ENCODE peak calls at places on chromosomes 11 and 22, in five cellular contexts. One of them, this sample, is unnamed.

GRCh38 chr11:112805658-112806057 is 155.6 kb upstream of the NCAM1 start:
- DNase-seq in left cardiac atrium: no peak
- DNase-seq in coronary artery: no peak
- DNase-seq in naive thymus-derived CD8-positive, alpha-beta T cell: no peak
- DNase-seq in A549: no peak
- DNase-seq in this sample: no peak

GRCh38 chr11:124865181-124865901 is at the start of gene ROBO3:
- DNase-seq in left cardiac atrium: no peak
- DNase-seq in coronary artery: peak; percentile 59
- DNase-seq in naive thymus-derived CD8-positive, alpha-beta T cell: no peak
- DNase-seq in A549: no peak
- DNase-seq in this sample: no peak

GRCh38 chr22:46455453-46455852 is 82.0 kb downstream of the CELSR1 start:
- DNase-seq in left cardiac atrium: no peak
- DNase-seq in coronary artery: no peak
- DNase-seq in naive thymus-derived CD8-positive, alpha-beta T cell: no peak
- DNase-seq in A549: no peak
- DNase-seq in this sample: no peak

GRCh38 chr11:10350341-10350740 is 45.5 kb downstream of the ADM start:
- DNase-seq in left cardiac atrium: no peak
- DNase-seq in coronary artery: no peak
- DNase-seq in naive thymus-derived CD8-positive, alpha-beta T cell: no peak
- DNase-seq in A549: no peak
- DNase-seq in this sample: no peak

GRCh38 chr11:79547256-79547655 is 106.4 kb upstream of the TENM4 start:
- DNase-seq in left cardiac atrium: no peak
- DNase-seq in coronary artery: no peak
- DNase-seq in naive thymus-derived CD8-positive, alpha-beta T cell: no peak
- DNase-seq in A549: no peak
- DNase-seq in this sample: no peak

GRCh38 chr11:111942826-111943225 is 5.7 kb downstream of the DIXDC1 start:
- DNase-seq in left cardiac atrium: no peak
- DNase-seq in coronary artery: no peak
- DNase-seq in naive thymus-derived CD8-positive, alpha-beta T cell: no peak
- DNase-seq in A549: no peak
- DNase-seq in this sample: no peak

GRCh38 chr11:1502168-1502955 is 15.8 kb upstream of the MOB2 start:
- DNase-seq in left cardiac atrium: peak; percentile 18
- DNase-seq in coronary artery: no peak
- DNase-seq in naive thymus-derived CD8-positive, alpha-beta T cell: no peak
- DNase-seq in A549: no peak
- DNase-seq in this sample: no peak

GRCh38 chr11:66371627-66372415 is at the start of gene SLC29A2:
- DNase-seq in left cardiac atrium: peak; percentile 73
- DNase-seq in coronary artery: no peak
- DNase-seq in naive thymus-derived CD8-positive, alpha-beta T cell: peak; percentile 85
- DNase-seq in A549: peak; percentile 40
- DNase-seq in this sample: peak; percentile 50

GRCh38 chr11:86291466-86292262 is 10.4 kb upstream of the HIKESHI start:
- DNase-seq in left cardiac atrium: peak; percentile 37
- DNase-seq in coronary artery: no peak
- DNase-seq in naive thymus-derived CD8-positive, alpha-beta T cell: peak; percentile 54
- DNase-seq in A549: peak; percentile 49
- DNase-seq in this sample: peak; percentile 19

GRCh38 chr22:29715240-29715639 is 4.6 kb upstream of the CABP7 start:
- DNase-seq in left cardiac atrium: no peak
- DNase-seq in coronary artery: no peak
- DNase-seq in naive thymus-derived CD8-positive, alpha-beta T cell: no peak
- DNase-seq in A549: no peak
- DNase-seq in this sample: no peak

GRCh38 chr22:39223091-39223710 is 21.6 kb downstream of the PDGFB start:
- DNase-seq in left cardiac atrium: peak; percentile 40
- DNase-seq in coronary artery: no peak
- DNase-seq in naive thymus-derived CD8-positive, alpha-beta T cell: peak; percentile 46
- DNase-seq in A549: no peak
- DNase-seq in this sample: no peak

This sample was measured in T-helper 17 cell.